ENCODE peak calls at places on chromosomes 7 and 10, in four cellular contexts. One of them, this sample, is unnamed.

GRCh38 chr7:81162771-81163525 is 244.1 kb upstream of the SEMA3C start:
- DNase-seq in MM.1S: no peak
- DNase-seq in brain microvascular endothelial cell: no peak
- DNase-seq in adrenal gland: no peak
- DNase-seq in this sample: peak; percentile 52

GRCh38 chr7:38178695-38179344 is 775 bp downstream of the STARD3NL start:
- DNase-seq in adrenal gland: no peak
- DNase-seq in brain microvascular endothelial cell: no peak
- DNase-seq in MM.1S: no peak
- DNase-seq in this sample: no peak

GRCh38 chr7:33854178-33854577 is 51.2 kb upstream of the BMPER start:
- DNase-seq in adrenal gland: no peak
- DNase-seq in brain microvascular endothelial cell: no peak
- DNase-seq in MM.1S: no peak
- DNase-seq in this sample: no peak

GRCh38 chr10:124917939-124918830 is 23.7 kb upstream of the ZRANB1 start:
- DNase-seq in brain microvascular endothelial cell: no peak
- DNase-seq in adrenal gland: peak; percentile 27
- DNase-seq in MM.1S: peak; percentile 9
- DNase-seq in this sample: no peak

GRCh38 chr7:32928785-32929184 is 28.5 kb upstream of the FKBP9 start:
- DNase-seq in adrenal gland: no peak
- DNase-seq in brain microvascular endothelial cell: no peak
- DNase-seq in MM.1S: no peak
- DNase-seq in this sample: no peak

GRCh38 chr10:62424026-62424425 is 49.9 kb downstream of the ZNF365 start:
- DNase-seq in brain microvascular endothelial cell: no peak
- DNase-seq in adrenal gland: no peak
- DNase-seq in MM.1S: no peak
- DNase-seq in this sample: no peak

GRCh38 chr10:120205368-120206018 is 251.5 kb upstream of the PLPP4 start:
- DNase-seq in MM.1S: no peak
- DNase-seq in brain microvascular endothelial cell: no peak
- DNase-seq in adrenal gland: no peak
- DNase-seq in this sample: no peak

GRCh38 chr10:14014423-14014822 is 316.3 kb downstream of the FRMD4A start:
- DNase-seq in adrenal gland: no peak
- DNase-seq in brain microvascular endothelial cell: no peak
- DNase-seq in MM.1S: no peak
- DNase-seq in this sample: no peak

GRCh38 chr10:133346413-133346812 is 760 bp upstream of the PRAP1 start:
- DNase-seq in MM.1S: no peak
- DNase-seq in adrenal gland: no peak
- DNase-seq in brain microvascular endothelial cell: no peak
- DNase-seq in this sample: no peak

GRCh38 chr10:77583527-77583926 is 54.1 kb downstream of the KCNMA1 start:
- DNase-seq in brain microvascular endothelial cell: no peak
- DNase-seq in adrenal gland: no peak
- DNase-seq in MM.1S: no peak
- DNase-seq in this sample: no peak

GRCh38 chr7:38679419-38679818 is 48.2 kb upstream of the AMPH start:
- DNase-seq in brain microvascular endothelial cell: peak; percentile 16
- DNase-seq in adrenal gland: no peak
- DNase-seq in MM.1S: no peak
- DNase-seq in this sample: no peak

DNA sequence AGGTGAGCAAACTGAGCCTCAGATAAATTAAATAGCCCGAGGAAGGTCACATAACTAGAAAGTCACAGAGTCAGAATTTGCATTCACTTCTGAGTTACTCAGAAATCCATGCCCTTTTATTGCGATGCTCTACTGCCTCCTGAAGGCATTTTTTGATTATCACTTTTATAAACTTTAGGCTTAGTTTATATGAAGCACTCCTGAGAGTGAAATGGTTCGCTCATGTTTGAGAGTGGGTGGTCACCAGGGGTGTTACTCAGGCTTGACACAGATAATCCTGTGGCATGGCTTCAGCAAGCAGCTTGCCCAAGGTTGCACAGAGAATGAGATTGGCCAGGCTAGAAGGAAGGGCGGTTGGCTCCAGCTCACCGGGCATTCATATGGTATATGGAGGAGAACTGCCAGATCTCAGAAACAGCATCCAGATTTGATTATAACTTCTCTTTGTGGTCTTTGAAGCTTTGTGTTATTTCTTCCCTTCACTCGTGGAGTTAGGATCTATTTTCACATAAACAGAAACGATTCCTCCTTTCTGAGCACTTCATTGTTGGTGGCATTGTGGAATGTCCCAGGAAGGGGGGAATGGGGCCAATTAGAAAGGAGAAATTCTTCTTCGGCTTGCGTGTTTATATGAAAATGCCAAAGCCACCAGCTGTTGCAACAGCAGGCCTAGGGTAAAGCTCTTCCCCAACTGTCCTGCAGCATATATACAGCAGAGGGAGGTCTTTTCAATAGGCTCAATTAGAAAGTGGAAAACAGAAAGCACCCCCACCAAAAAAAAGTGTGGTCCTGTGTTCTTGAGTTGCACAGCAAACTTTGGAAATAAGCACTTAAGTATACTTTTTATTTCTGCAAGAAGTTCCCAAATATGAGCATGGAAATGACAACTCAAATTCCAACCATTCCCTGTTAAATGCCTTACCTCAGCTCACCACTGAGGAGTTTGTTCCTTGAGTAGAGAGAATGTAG is 628.8 kb downstream of the SUGCT start:
- DNase-seq in MM.1S: peak; percentile 12
- DNase-seq in brain microvascular endothelial cell: peak; percentile 52
- DNase-seq in adrenal gland: no peak
- DNase-seq in this sample: no peak
- TF ChIP-seq CTCF in MM.1S: peak; percentile 6
- TF ChIP-seq CTCF in brain microvascular endothelial cell: peak; percentile 65
- TF ChIP-seq CTCF in adrenal gland: peak; percentile 35
- TF ChIP-seq CTCF in this sample: no peak

GRCh38 chr10:102463983-102464382 is 12.6 kb upstream of the C10orf95 start:
- DNase-seq in adrenal gland: no peak
- DNase-seq in brain microvascular endothelial cell: no peak
- DNase-seq in MM.1S: no peak
- DNase-seq in this sample: no peak

GRCh38 chr10:102461187-102462054 is 10.1 kb upstream of the C10orf95 start:
- DNase-seq in MM.1S: peak; percentile 95
- DNase-seq in adrenal gland: peak; percentile 96
- DNase-seq in brain microvascular endothelial cell: peak; percentile 74
- DNase-seq in this sample: peak; percentile 61

GRCh38 chr10:102457591-102458150 is 6.3 kb upstream of the C10orf95 start:
- DNase-seq in brain microvascular endothelial cell: no peak
- DNase-seq in adrenal gland: no peak
- DNase-seq in MM.1S: no peak
- DNase-seq in this sample: no peak

GRCh38 chr10:102462512-102463054 is 11.2 kb upstream of the C10orf95 start:
- DNase-seq in brain microvascular endothelial cell: no peak
- DNase-seq in adrenal gland: no peak
- DNase-seq in MM.1S: no peak
- DNase-seq in this sample: no peak

GRCh38 chr10:102460836-102461186 is 9.5 kb upstream of the C10orf95 start:
- DNase-seq in adrenal gland: no peak
- DNase-seq in brain microvascular endothelial cell: no peak
- DNase-seq in MM.1S: no peak
- DNase-seq in this sample: no peak
- H3K4me3 ChIP-seq in adrenal gland: peak overlapping the region; percentile 58
- H3K4me3 ChIP-seq in brain microvascular endothelial cell: peak overlapping the region; percentile 55
- H3K4me3 ChIP-seq in MM.1S: peak overlapping the region; percentile 72
- H3K4me3 ChIP-seq in this sample: peak overlapping the region; percentile 50

DNA sequence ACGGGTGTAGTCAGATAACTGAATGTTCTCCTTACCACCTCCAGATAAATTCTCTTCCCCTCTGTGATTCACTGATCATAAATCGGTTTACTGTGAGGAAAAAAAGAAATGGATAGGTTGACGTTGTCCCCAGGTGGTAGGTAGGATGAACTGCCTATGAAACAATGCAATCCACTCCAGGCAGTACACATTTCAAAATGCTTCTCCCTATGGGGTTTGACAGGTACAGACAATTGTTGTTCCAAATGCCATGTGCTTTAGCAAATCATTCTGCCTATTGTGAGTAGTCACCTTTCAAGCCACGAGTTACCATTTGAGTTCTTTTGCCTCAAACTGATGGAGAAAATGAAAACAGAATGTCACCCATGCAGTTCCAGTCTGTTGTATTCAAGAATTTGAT is 21.8 kb downstream of the VIM start:
- DNase-seq in adrenal gland: no peak
- DNase-seq in brain microvascular endothelial cell: no peak
- DNase-seq in MM.1S: no peak
- DNase-seq in this sample: no peak
- TF ChIP-seq CTCF in adrenal gland: no peak
- TF ChIP-seq CTCF in brain microvascular endothelial cell: peak; percentile 70
- TF ChIP-seq CTCF in MM.1S: peak; percentile 17
- TF ChIP-seq CTCF in this sample: peak; percentile 66

GRCh38 chr7:134870156-134870555 is 90.7 kb downstream of the CALD1 start:
- DNase-seq in adrenal gland: no peak
- DNase-seq in MM.1S: no peak
- DNase-seq in brain microvascular endothelial cell: no peak
- DNase-seq in this sample: no peak

GRCh38 chr7:134859783-134860182 is 80.3 kb downstream of the CALD1 start:
- DNase-seq in brain microvascular endothelial cell: no peak
- DNase-seq in MM.1S: no peak
- DNase-seq in adrenal gland: no peak
- DNase-seq in this sample: no peak

GRCh38 chr7:134866581-134866980 is 87.1 kb downstream of the CALD1 start:
- DNase-seq in adrenal gland: no peak
- DNase-seq in brain microvascular endothelial cell: no peak
- DNase-seq in MM.1S: no peak
- DNase-seq in this sample: no peak

GRCh38 chr7:134870781-134871180 is 91.3 kb downstream of the CALD1 start:
- DNase-seq in brain microvascular endothelial cell: no peak
- DNase-seq in adrenal gland: no peak
- DNase-seq in MM.1S: no peak
- DNase-seq in this sample: no peak

GRCh38 chr7:134865001-134865845 is 85.8 kb downstream of the CALD1 start:
- DNase-seq in MM.1S: no peak
- DNase-seq in brain microvascular endothelial cell: peak; percentile 47
- DNase-seq in adrenal gland: no peak
- DNase-seq in this sample: no peak
- H3K4me3 ChIP-seq in MM.1S: no peak overlapping the region
- H3K4me3 ChIP-seq in brain microvascular endothelial cell: peak overlapping the region; percentile 9
- H3K4me3 ChIP-seq in adrenal gland: no peak overlapping the region
- H3K4me3 ChIP-seq in this sample: no peak overlapping the region